ENCODE peak calls at places on chromosomes 2 and 18, in four cellular contexts. W is IMR-90, J is fibroblast of lung, Q is foreskin fibroblast. P is an unnamed sample.
A peak's percentile ranks its signal among the peaks of the same experiment; 100 is the strongest.

GRCh38 chr2:139271149-139271548 is 491.0 kb upstream of the NXPH2 start:
- DNase-seq in W (no peak), Q (no peak), J (no peak), P (no peak)

GRCh38 chr18:72456802-72457201 is 87.3 kb downstream of the CBLN2 start:
- DNase-seq in Q (no peak), W (peak; percentile 14), J (peak; percentile 86), P (no peak)

GRCh38 chr2:8003462-8004075 is 678.3 kb upstream of the ID2 start:
- DNase-seq in W (peak; percentile 70), J (peak; percentile 62), Q (peak; percentile 47), P (peak; percentile 73)

GRCh38 chr2:42558827-42559226 is 9.6 kb upstream of the MTA3 start:
- DNase-seq in J (no peak), Q (no peak), W (no peak), P (no peak)

GRCh38 chr2:37361416-37361815 is 17.0 kb downstream of the QPCT start:
- DNase-seq in J (no peak), Q (no peak), W (no peak), P (no peak)

GRCh38 chr18:9178557-9178956 is 42.0 kb downstream of the ANKRD12 start:
- DNase-seq in W (no peak), Q (peak; percentile 3), J (no peak), P (no peak)

GRCh38 chr2:127811397-127811860 is 458 bp upstream of the WDR33 start:
- DNase-seq in W (no peak), J (no peak), Q (peak; percentile 6), P (no peak)

GRCh38 chr2:138476940-138477339 is 24.6 kb upstream of the SPOPL start:
- DNase-seq in W (no peak), J (no peak), Q (no peak), P (no peak)

GRCh38 chr2:207088839-207089238 is 76.9 kb downstream of the KLF7 start:
- DNase-seq in J (no peak), Q (no peak), W (no peak), P (no peak)

GRCh38 chr18:41058351-41059125 is 896.5 kb upstream of the PIK3C3 start:
- DNase-seq in J (peak; percentile 71), W (peak; percentile 34), Q (no peak), P (no peak)

GRCh38 chr2:201900362-201900761 is 94.0 kb downstream of the CDK15 start:
- DNase-seq in W (peak; percentile 45), J (peak; percentile 49), Q (no peak), P (no peak)

GRCh38 chr2:68765739-68766377 is 31.2 kb downstream of the ARHGAP25 start:
- DNase-seq in J (peak; percentile 59), W (peak; percentile 75), Q (no peak), P (peak; percentile 82)

GRCh38 chr18:8052237-8052701 is 485.2 kb downstream of the PTPRM start:
- DNase-seq in J (peak; percentile 20), W (peak; percentile 26), Q (no peak), P (peak; percentile 6)

GRCh38 chr18:48939368-48940097 is 11.2 kb downstream of the SMAD7 start:
- DNase-seq in Q (no peak), W (no peak), J (peak; percentile 79), P (peak; percentile 40)

GRCh38 chr2:31522742-31523141 is 58.0 kb downstream of the SRD5A2 start:
- DNase-seq in W (no peak), Q (peak; percentile 4), J (peak; percentile 22), P (no peak)

GRCh38 chr2:43174368-43175186 is 51.8 kb downstream of the ZFP36L2 start:
- DNase-seq in Q (no peak), J (no peak), W (no peak), P (no peak)

GRCh38 chr2:74226648-74227213 is 28.3 kb downstream of the MTHFD2 start:
- DNase-seq in Q (no peak), J (no peak), W (no peak), P (no peak)

GRCh38 chr2:224894356-224894755 is 147.9 kb downstream of the DOCK10 start:
- DNase-seq in Q (no peak), J (no peak), W (no peak), P (no peak)

GRCh38 chr2:175805442-175806114 is 196.5 kb downstream of the LNPK start:
- DNase-seq in J (no peak), W (no peak), Q (no peak), P (peak; percentile 3)

GRCh38 chr18:69444221-69444620 is 43.5 kb downstream of the DOK6 start:
- DNase-seq in W (no peak), J (peak; percentile 30), Q (peak; percentile 9), P (no peak)

GRCh38 chr2:184860744-184861143 is 262.4 kb downstream of the ZNF804A start:
- DNase-seq in W (no peak), Q (no peak), J (no peak), P (no peak)

GRCh38 chr18:10488022-10488421 is 33.6 kb downstream of the APCDD1 start:
- DNase-seq in J (peak; percentile 57), Q (peak; percentile 50), W (peak; percentile 23), P (no peak)

GRCh38 chr2:70887550-70888229 is 48.0 kb upstream of the ATP6V1B1 start:
- DNase-seq in W (no peak), J (no peak), Q (no peak), P (no peak)

GRCh38 chr2:223949241-223949640 is 4.1 kb upstream of the WDFY1 start:
- DNase-seq in W (no peak), J (no peak), Q (no peak), P (no peak)

GRCh38 chr2:101478561-101479001 is 3.7 kb upstream of the RFX8 start:
- DNase-seq in J (peak; percentile 69), Q (peak; percentile 31), W (peak; percentile 41), P (no peak)

GRCh38 chr2:199458017-199458805 is 472 bp upstream of the SATB2 start:
- DNase-seq in W (no peak), Q (peak; percentile 44), J (peak; percentile 63), P (no peak)

GRCh38 chr18:62844850-62845643 is 129.7 kb downstream of the PHLPP1 start:
- DNase-seq in J (no peak), Q (no peak), W (no peak), P (no peak)

GRCh38 chr18:3540805-3541548 is 91.0 kb downstream of the TGIF1 start:
- DNase-seq in J (no peak), W (no peak), Q (no peak), P (no peak)

GRCh38 chr2:236803621-236804020 is 234.0 kb downstream of the ACKR3 start:
- DNase-seq in W (no peak), J (no peak), Q (no peak), P (no peak)

GRCh38 chr2:177265834-177266817 is 1.6 kb upstream of the NFE2L2 start:
- DNase-seq in J (peak; percentile 82), Q (no peak), W (peak; percentile 46), P (peak; percentile 14)

GRCh38 chr2:138956116-138956515 is 175.9 kb upstream of the NXPH2 start:
- DNase-seq in J (peak; percentile 3), Q (no peak), W (no peak), P (no peak)

GRCh38 chr2:26043862-26044736 is 10.2 kb downstream of the RAB10 start:
- DNase-seq in Q (peak; percentile 29), W (no peak), J (peak; percentile 35), P (peak; percentile 60)

GRCh38 chr18:8329186-8329771 is 280.0 kb upstream of the RAB12 start:
- DNase-seq in Q (peak; percentile 28), J (peak; percentile 69), W (peak; percentile 86), P (peak; percentile 48)

GRCh38 chr2:106517329-106517728 is 30.2 kb downstream of the CD8B2 start:
- DNase-seq in W (no peak), Q (no peak), J (no peak), P (no peak)

GRCh38 chr2:17059452-17059851 is 393.8 kb upstream of the CYRIA start:
- DNase-seq in Q (no peak), J (peak; percentile 8), W (no peak), P (no peak)

GRCh38 chr2:28663359-28663758 is 88.3 kb upstream of the PPP1CB start:
- DNase-seq in Q (peak; percentile 66), J (peak; percentile 65), W (peak; percentile 79), P (peak; percentile 83)

GRCh38 chr2:134245340-134245984 is 8.4 kb upstream of the MGAT5 start:
- DNase-seq in W (peak; percentile 71), Q (peak; percentile 56), J (peak; percentile 62), P (peak; percentile 72)

GRCh38 chr2:205261631-205262030 is 420.7 kb upstream of the NRP2 start:
- DNase-seq in Q (no peak), W (no peak), J (peak; percentile 36), P (no peak)

GRCh38 chr2:10868465-10869314 is 43.0 kb upstream of the KCNF1 start:
- DNase-seq in W (peak; percentile 64), Q (peak; percentile 15), J (peak; percentile 73), P (peak; percentile 83)